ENCODE peak calls at places on chromosome 2, in four cellular contexts. One of them, this sample, is unnamed.

GRCh38 chr2:109379507-109379906 is 234.3 kb downstream of the SEPTIN10 start:
- DNase-seq in GM03348: no peak
- DNase-seq in stimulated activated CD4-positive, alpha-beta T cell treated with anti-CD3 and anti-CD28 coated beads, Interleukin-1b, Interleukin-23, amount 100 ng/mL, for 1 hour: no peak
- DNase-seq in brain microvascular endothelial cell: no peak
- DNase-seq in this sample: no peak

GRCh38 chr2:156817430-156817829 is 381.3 kb downstream of the GPD2 start:
- DNase-seq in brain microvascular endothelial cell: no peak
- DNase-seq in stimulated activated CD4-positive, alpha-beta T cell treated with anti-CD3 and anti-CD28 coated beads, Interleukin-1b, Interleukin-23, amount 100 ng/mL, for 1 hour: no peak
- DNase-seq in GM03348: no peak
- DNase-seq in this sample: no peak

GRCh38 chr2:44859337-44859736 is 82.2 kb upstream of the SIX3 start:
- DNase-seq in brain microvascular endothelial cell: no peak
- DNase-seq in stimulated activated CD4-positive, alpha-beta T cell treated with anti-CD3 and anti-CD28 coated beads, Interleukin-1b, Interleukin-23, amount 100 ng/mL, for 1 hour: no peak
- DNase-seq in GM03348: no peak
- DNase-seq in this sample: no peak

GRCh38 chr2:37167636-37168182 is 10.9 kb upstream of the EIF2AK2 start:
- DNase-seq in stimulated activated CD4-positive, alpha-beta T cell treated with anti-CD3 and anti-CD28 coated beads, Interleukin-1b, Interleukin-23, amount 100 ng/mL, for 1 hour: no peak
- DNase-seq in brain microvascular endothelial cell: peak
- DNase-seq in GM03348: peak
- DNase-seq in this sample: peak

GRCh38 chr2:30628341-30628740 is 178.9 kb downstream of the CAPN13 start:
- DNase-seq in GM03348: no peak
- DNase-seq in brain microvascular endothelial cell: no peak
- DNase-seq in stimulated activated CD4-positive, alpha-beta T cell treated with anti-CD3 and anti-CD28 coated beads, Interleukin-1b, Interleukin-23, amount 100 ng/mL, for 1 hour: no peak
- DNase-seq in this sample: peak

GRCh38 chr2:170155022-170155722 is 22.8 kb upstream of the MYO3B start:
- DNase-seq in GM03348: peak
- DNase-seq in brain microvascular endothelial cell: peak
- DNase-seq in stimulated activated CD4-positive, alpha-beta T cell treated with anti-CD3 and anti-CD28 coated beads, Interleukin-1b, Interleukin-23, amount 100 ng/mL, for 1 hour: no peak
- DNase-seq in this sample: no peak

GRCh38 chr2:160784034-160784433 is 290.4 kb upstream of the RBMS1 start:
- DNase-seq in GM03348: no peak
- DNase-seq in brain microvascular endothelial cell: no peak
- DNase-seq in stimulated activated CD4-positive, alpha-beta T cell treated with anti-CD3 and anti-CD28 coated beads, Interleukin-1b, Interleukin-23, amount 100 ng/mL, for 1 hour: no peak
- DNase-seq in this sample: no peak

GRCh38 chr2:15766303-15766861 is 174.0 kb upstream of the MYCN start:
- DNase-seq in brain microvascular endothelial cell: no peak
- DNase-seq in GM03348: no peak
- DNase-seq in stimulated activated CD4-positive, alpha-beta T cell treated with anti-CD3 and anti-CD28 coated beads, Interleukin-1b, Interleukin-23, amount 100 ng/mL, for 1 hour: no peak
- DNase-seq in this sample: no peak

GRCh38 chr2:26396734-26397298 is 4.9 kb upstream of the DRC1 start:
- DNase-seq in GM03348: no peak
- DNase-seq in stimulated activated CD4-positive, alpha-beta T cell treated with anti-CD3 and anti-CD28 coated beads, Interleukin-1b, Interleukin-23, amount 100 ng/mL, for 1 hour: peak
- DNase-seq in brain microvascular endothelial cell: no peak
- DNase-seq in this sample: no peak

GRCh38 chr2:159094173-159094737 is 125.8 kb downstream of the TANC1 start:
- DNase-seq in brain microvascular endothelial cell: no peak
- DNase-seq in GM03348: peak
- DNase-seq in stimulated activated CD4-positive, alpha-beta T cell treated with anti-CD3 and anti-CD28 coated beads, Interleukin-1b, Interleukin-23, amount 100 ng/mL, for 1 hour: no peak
- DNase-seq in this sample: no peak

GRCh38 chr2:157628532-157629415 is at the start of gene ACVR1C:
- DNase-seq in stimulated activated CD4-positive, alpha-beta T cell treated with anti-CD3 and anti-CD28 coated beads, Interleukin-1b, Interleukin-23, amount 100 ng/mL, for 1 hour: peak
- DNase-seq in GM03348: peak
- DNase-seq in brain microvascular endothelial cell: peak
- DNase-seq in this sample: peak

GRCh38 chr2:96413067-96413722 is 77.6 kb downstream of the NCAPH start:
- DNase-seq in brain microvascular endothelial cell: no peak
- DNase-seq in stimulated activated CD4-positive, alpha-beta T cell treated with anti-CD3 and anti-CD28 coated beads, Interleukin-1b, Interleukin-23, amount 100 ng/mL, for 1 hour: no peak
- DNase-seq in GM03348: no peak
- DNase-seq in this sample: no peak

GRCh38 chr2:144349674-144350073 is 170.2 kb downstream of the ZEB2 start:
- DNase-seq in stimulated activated CD4-positive, alpha-beta T cell treated with anti-CD3 and anti-CD28 coated beads, Interleukin-1b, Interleukin-23, amount 100 ng/mL, for 1 hour: no peak
- DNase-seq in GM03348: no peak
- DNase-seq in brain microvascular endothelial cell: no peak
- DNase-seq in this sample: peak

GRCh38 chr2:64641585-64641984 is 12.1 kb downstream of the SERTAD2 start:
- DNase-seq in brain microvascular endothelial cell: no peak
- DNase-seq in stimulated activated CD4-positive, alpha-beta T cell treated with anti-CD3 and anti-CD28 coated beads, Interleukin-1b, Interleukin-23, amount 100 ng/mL, for 1 hour: no peak
- DNase-seq in GM03348: no peak
- DNase-seq in this sample: no peak

GRCh38 chr2:239461551-239462515 is 61.0 kb upstream of the HDAC4 start:
- DNase-seq in GM03348: no peak
- DNase-seq in stimulated activated CD4-positive, alpha-beta T cell treated with anti-CD3 and anti-CD28 coated beads, Interleukin-1b, Interleukin-23, amount 100 ng/mL, for 1 hour: no peak
- DNase-seq in brain microvascular endothelial cell: no peak
- DNase-seq in this sample: no peak

GRCh38 chr2:16142383-16143361 is 202.3 kb downstream of the MYCN start:
- DNase-seq in stimulated activated CD4-positive, alpha-beta T cell treated with anti-CD3 and anti-CD28 coated beads, Interleukin-1b, Interleukin-23, amount 100 ng/mL, for 1 hour: no peak
- DNase-seq in GM03348: no peak
- DNase-seq in brain microvascular endothelial cell: no peak
- DNase-seq in this sample: peak

GRCh38 chr2:198863655-198864054 is 594.1 kb downstream of the SATB2 start:
- DNase-seq in GM03348: peak
- DNase-seq in stimulated activated CD4-positive, alpha-beta T cell treated with anti-CD3 and anti-CD28 coated beads, Interleukin-1b, Interleukin-23, amount 100 ng/mL, for 1 hour: no peak
- DNase-seq in brain microvascular endothelial cell: no peak
- DNase-seq in this sample: no peak

GRCh38 chr2:140085674-140086073 is 1305.5 kb upstream of the NXPH2 start:
- DNase-seq in brain microvascular endothelial cell: no peak
- DNase-seq in stimulated activated CD4-positive, alpha-beta T cell treated with anti-CD3 and anti-CD28 coated beads, Interleukin-1b, Interleukin-23, amount 100 ng/mL, for 1 hour: no peak
- DNase-seq in GM03348: no peak
- DNase-seq in this sample: peak

GRCh38 chr2:214217599-214217998 is 193.3 kb upstream of the VWC2L start:
- DNase-seq in brain microvascular endothelial cell: no peak
- DNase-seq in GM03348: no peak
- DNase-seq in stimulated activated CD4-positive, alpha-beta T cell treated with anti-CD3 and anti-CD28 coated beads, Interleukin-1b, Interleukin-23, amount 100 ng/mL, for 1 hour: no peak
- DNase-seq in this sample: no peak

GRCh38 chr2:212752730-212753351 is 214.2 kb upstream of the ERBB4 start:
- DNase-seq in brain microvascular endothelial cell: no peak
- DNase-seq in stimulated activated CD4-positive, alpha-beta T cell treated with anti-CD3 and anti-CD28 coated beads, Interleukin-1b, Interleukin-23, amount 100 ng/mL, for 1 hour: no peak
- DNase-seq in GM03348: no peak
- DNase-seq in this sample: no peak

GRCh38 chr2:152618188-152618564 is 99.1 kb downstream of the PRPF40A start:
- DNase-seq in brain microvascular endothelial cell: no peak
- DNase-seq in stimulated activated CD4-positive, alpha-beta T cell treated with anti-CD3 and anti-CD28 coated beads, Interleukin-1b, Interleukin-23, amount 100 ng/mL, for 1 hour: no peak
- DNase-seq in GM03348: no peak
- DNase-seq in this sample: no peak

GRCh38 chr2:234204480-234204879 is 154.0 kb downstream of the SPP2 start:
- DNase-seq in GM03348: no peak
- DNase-seq in brain microvascular endothelial cell: no peak
- DNase-seq in stimulated activated CD4-positive, alpha-beta T cell treated with anti-CD3 and anti-CD28 coated beads, Interleukin-1b, Interleukin-23, amount 100 ng/mL, for 1 hour: no peak
- DNase-seq in this sample: peak

GRCh38 chr2:131034122-131035051 is 58.9 kb downstream of the FAM168B start:
- DNase-seq in stimulated activated CD4-positive, alpha-beta T cell treated with anti-CD3 and anti-CD28 coated beads, Interleukin-1b, Interleukin-23, amount 100 ng/mL, for 1 hour: no peak
- DNase-seq in brain microvascular endothelial cell: no peak
- DNase-seq in GM03348: peak
- DNase-seq in this sample: no peak

GRCh38 chr2:215060851-215061541 is 77.4 kb downstream of the ABCA12 start:
- DNase-seq in stimulated activated CD4-positive, alpha-beta T cell treated with anti-CD3 and anti-CD28 coated beads, Interleukin-1b, Interleukin-23, amount 100 ng/mL, for 1 hour: no peak
- DNase-seq in GM03348: no peak
- DNase-seq in brain microvascular endothelial cell: peak
- DNase-seq in this sample: no peak

GRCh38 chr2:191222952-191223351 is 22.3 kb upstream of the MYO1B start:
- DNase-seq in brain microvascular endothelial cell: no peak
- DNase-seq in GM03348: no peak
- DNase-seq in stimulated activated CD4-positive, alpha-beta T cell treated with anti-CD3 and anti-CD28 coated beads, Interleukin-1b, Interleukin-23, amount 100 ng/mL, for 1 hour: no peak
- DNase-seq in this sample: no peak

GRCh38 chr2:33322099-33322498 is 154.3 kb upstream of the RASGRP3 start:
- DNase-seq in stimulated activated CD4-positive, alpha-beta T cell treated with anti-CD3 and anti-CD28 coated beads, Interleukin-1b, Interleukin-23, amount 100 ng/mL, for 1 hour: no peak
- DNase-seq in brain microvascular endothelial cell: peak
- DNase-seq in GM03348: peak
- DNase-seq in this sample: no peak

GRCh38 chr2:216328347-216328746 is 43.9 kb downstream of the MARCHF4 start:
- DNase-seq in brain microvascular endothelial cell: peak
- DNase-seq in GM03348: no peak
- DNase-seq in stimulated activated CD4-positive, alpha-beta T cell treated with anti-CD3 and anti-CD28 coated beads, Interleukin-1b, Interleukin-23, amount 100 ng/mL, for 1 hour: no peak
- DNase-seq in this sample: no peak

This sample was measured in kidney glomerular epithelial cell.